ENCODE peak calls at places on chromosomes 1 and 21, in eight cellular contexts. B is fibroblast of lung; Q is lung; L is adrenal gland; P is A549; U is CD4-positive, CD25-positive, alpha-beta regulatory T cell; J is spleen; W is RWPE1. M is an unnamed sample.
A peak's percentile ranks its signal among the peaks of the same experiment; 100 is the strongest.

GRCh38 chr1:28118640-28119307 is 30.4 kb upstream of the EYA3 start:
- DNase-seq in P (no peak), W (no peak), J (no peak), L (no peak), B (peak; percentile 35), Q (no peak), U (no peak), M (peak; percentile 50)

GRCh38 chr1:185315364-185316108 is 1.5 kb downstream of the IVNS1ABP start:
- DNase-seq in B (peak; percentile 23), L (no peak), U (no peak), P (no peak), W (no peak), Q (no peak), J (no peak), M (no peak)

GRCh38 chr21:25412090-25412489 is 195.2 kb downstream of the MRPL39 start:
- DNase-seq in B (peak; percentile 5), W (no peak), P (no peak), L (no peak), U (no peak), J (no peak), Q (no peak), M (no peak)

GRCh38 chr1:89743788-89744187 is 77.0 kb upstream of the LRRC8D start:
- DNase-seq in P (no peak), W (no peak), U (no peak), J (no peak), L (peak; percentile 71), Q (no peak), B (no peak), M (no peak)

GRCh38 chr1:171210355-171210754 is 25.3 kb downstream of the FMO2 start:
- DNase-seq in L (no peak), J (no peak), Q (no peak), P (no peak), U (no peak), B (no peak), W (no peak), M (no peak)

GRCh38 chr1:19011832-19012231 is 55.4 kb upstream of the IFFO2 start:
- DNase-seq in B (no peak), W (no peak), P (no peak), Q (no peak), L (peak; percentile 6), J (no peak), U (no peak), M (peak; percentile 44)

GRCh38 chr1:150365945-150366344 is 2.0 kb downstream of the RPRD2 start:
- DNase-seq in W (no peak), J (no peak), L (no peak), B (peak; percentile 7), Q (no peak), U (no peak), P (no peak), M (no peak)

GRCh38 chr1:179706339-179706941 is 36.7 kb upstream of the FAM163A start:
- DNase-seq in J (no peak), B (peak; percentile 44), L (peak; percentile 43), P (peak; percentile 30), Q (peak; percentile 36), U (peak; percentile 22), W (peak; percentile 54), M (peak; percentile 18)

GRCh38 chr1:36638268-36638667 is 155.6 kb upstream of the CSF3R start:
- DNase-seq in Q (no peak), L (no peak), U (no peak), P (no peak), B (peak; percentile 25), J (no peak), W (no peak), M (peak; percentile 37)

GRCh38 chr1:241411776-241412338 is 54.9 kb upstream of the RGS7 start:
- DNase-seq in U (no peak), P (no peak), Q (no peak), L (no peak), B (peak; percentile 14), J (no peak), W (no peak), M (no peak)

GRCh38 chr1:168234846-168235547 is 9.2 kb downstream of the SFT2D2 start:
- DNase-seq in L (no peak), Q (no peak), B (peak; percentile 37), W (peak; percentile 74), P (peak; percentile 84), J (no peak), U (peak; percentile 19), M (peak; percentile 77)

GRCh38 chr1:59136541-59137335 is 160.2 kb upstream of the FGGY start:
- DNase-seq in Q (no peak), P (no peak), L (no peak), W (peak; percentile 50), B (peak; percentile 48), U (no peak), J (no peak), M (peak; percentile 17)

GRCh38 chr1:33378524-33378923 is 52.4 kb downstream of the PHC2 start:
- DNase-seq in W (no peak), B (no peak), J (no peak), U (no peak), P (no peak), L (no peak), Q (no peak), M (no peak)

GRCh38 chr1:100731309-100731708 is 11.8 kb downstream of the VCAM1 start:
- DNase-seq in J (no peak), B (no peak), Q (no peak), L (no peak), U (no peak), P (no peak), W (no peak), M (no peak)

GRCh38 chr1:38029725-38030511 is 16.7 kb downstream of the POU3F1 start:
- DNase-seq in U (peak; percentile 28), W (peak; percentile 77), J (no peak), P (no peak), Q (no peak), B (peak; percentile 78), L (peak; percentile 87), M (no peak)

GRCh38 chr1:40036574-40036973 is 4.0 kb upstream of the CAP1 start:
- DNase-seq in J (no peak), Q (no peak), U (no peak), L (peak; percentile 91), W (no peak), B (peak; percentile 93), P (no peak), M (peak; percentile 15)

GRCh38 chr1:41917835-41918449 is 780 bp downstream of the HIVEP3 start:
- DNase-seq in U (peak; percentile 29), P (no peak), J (peak; percentile 82), Q (no peak), L (peak; percentile 16), B (peak; percentile 55), W (peak; percentile 32), M (no peak)

GRCh38 chr1:61285371-61285885 is 203.1 kb downstream of the NFIA start:
- DNase-seq in J (no peak), U (no peak), P (no peak), L (no peak), W (no peak), B (peak; percentile 16), Q (no peak), M (no peak)

GRCh38 chr1:84939151-84939550 is 46.1 kb upstream of the LPAR3 start:
- DNase-seq in B (peak; percentile 58), Q (no peak), P (no peak), U (no peak), L (no peak), W (no peak), J (no peak), M (no peak)

DNA sequence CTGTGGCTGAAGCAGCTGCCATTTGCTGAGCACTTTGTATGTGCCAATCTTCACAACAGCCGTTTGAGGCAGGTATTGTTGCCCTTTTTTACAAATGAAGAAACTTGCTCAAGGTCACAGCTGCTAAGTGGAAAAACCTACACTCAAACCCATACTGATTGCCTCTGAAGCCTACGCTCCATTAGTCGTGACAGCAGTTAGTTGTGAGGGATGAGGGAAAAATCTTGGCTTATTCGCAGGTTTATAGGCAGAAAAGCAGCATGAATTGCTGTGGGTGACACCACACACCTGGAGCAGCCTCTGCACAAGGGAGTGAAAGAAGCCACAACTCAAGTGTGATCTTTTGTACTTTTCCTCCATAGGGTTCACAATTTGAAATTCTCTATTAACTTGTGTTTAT is 99.0 kb upstream of the BEND5 start:
- DNase-seq in U (no peak), Q (no peak), P (no peak), W (no peak), B (no peak), L (no peak), J (no peak), M (no peak)
- H3K27ac ChIP-seq in U (no peak overlapping the region), Q (no peak overlapping the region), P (peak overlapping the region; percentile 83), W (no peak overlapping the region), B (no peak overlapping the region), L (no peak overlapping the region), J (no peak overlapping the region), M (no peak overlapping the region)

DNA sequence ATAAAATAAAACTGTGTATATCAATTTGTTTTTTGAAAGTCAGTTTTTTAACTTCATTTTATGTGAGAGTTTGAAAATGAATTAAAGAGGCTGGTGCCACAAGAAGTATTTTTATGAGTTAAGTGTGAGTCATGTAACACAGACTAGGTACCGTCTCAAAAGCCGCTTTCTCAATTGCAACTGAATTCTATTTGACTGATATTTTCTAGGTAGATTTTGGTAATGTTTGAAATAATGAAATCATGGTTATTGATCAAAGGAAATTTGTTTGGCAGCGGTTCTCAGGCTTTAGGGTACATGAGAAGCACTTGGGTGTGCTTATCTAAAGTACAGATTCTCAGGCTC is 4.6 kb downstream of the SNX27 start:
- DNase-seq in U (no peak), B (peak; percentile 50), P (no peak), Q (no peak), W (peak; percentile 42), J (no peak), L (no peak), M (no peak)
- H3K27ac ChIP-seq in U (no peak overlapping the region), B (no peak overlapping the region), P (peak overlapping the region; percentile 31), Q (no peak overlapping the region), W (no peak overlapping the region), J (no peak overlapping the region), L (no peak overlapping the region), M (no peak overlapping the region)

GRCh38 chr1:108704501-108704900 is 8.2 kb upstream of the FNDC7 start:
- DNase-seq in Q (no peak), L (no peak), P (peak; percentile 7), W (peak; percentile 64), B (peak; percentile 81), U (no peak), J (no peak), M (no peak)

GRCh38 chr1:108701176-108701849 is 9.2 kb downstream of the PRPF38B start:
- DNase-seq in B (no peak), W (no peak), L (no peak), Q (no peak), P (no peak), J (no peak), U (no peak), M (no peak)

GRCh38 chr1:108695515-108695914 is 3.4 kb downstream of the PRPF38B start:
- DNase-seq in Q (no peak), J (no peak), U (no peak), L (no peak), P (no peak), W (no peak), B (no peak), M (no peak)

GRCh38 chr1:108703939-108704338 is 8.8 kb upstream of the FNDC7 start:
- DNase-seq in P (no peak), B (no peak), Q (no peak), J (no peak), U (no peak), L (no peak), W (no peak), M (no peak)

GRCh38 chr1:108699375-108700332 is 7.5 kb downstream of the PRPF38B start:
- DNase-seq in J (no peak), B (no peak), W (no peak), L (no peak), P (no peak), Q (no peak), U (no peak), M (no peak)
- H3K27ac ChIP-seq in J (peak overlapping the region; percentile 60), B (no peak overlapping the region), W (no peak overlapping the region), L (no peak overlapping the region), P (no peak overlapping the region), Q (no peak overlapping the region), U (peak overlapping the region; percentile 61), M (no peak overlapping the region)

GRCh38 chr21:35963920-35964451 is 96.3 kb downstream of the SETD4 start:
- DNase-seq in L (no peak), P (no peak), Q (no peak), B (no peak), J (no peak), U (no peak), W (no peak), M (peak; percentile 40)
- H3K27ac ChIP-seq in L (no peak overlapping the region), P (no peak overlapping the region), Q (no peak overlapping the region), B (no peak overlapping the region), J (no peak overlapping the region), U (no peak overlapping the region), W (no peak overlapping the region), M (no peak overlapping the region)

M was measured in trophoblast cell.